ENCODE peak calls at places on chromosome 20, in seven cellular contexts. One of them, this sample, is unnamed.

GRCh38 chr20:10585308-10585707 is 88.5 kb downstream of the JAG1 start:
- DNase-seq in stimulated activated naive B cell treated with anti-CD40 and anti-IgM and Interleukin-4, amounts not matched to agents 10 μg/mL and 1 μg/mL and 100 μg/mL, for 72 hours: no peak
- DNase-seq in left ventricle myocardium inferior: no peak
- DNase-seq in activated B cell treated with CpG ODN at 0.5 μM for 24 hours: no peak
- DNase-seq in C1 segment of cervical spinal cord: no peak
- DNase-seq in ACHN: no peak
- DNase-seq in prostate gland: no peak
- DNase-seq in this sample: no peak

GRCh38 chr20:35601990-35602389 is 13.6 kb upstream of the SPAG4 start:
- DNase-seq in prostate gland: no peak
- DNase-seq in left ventricle myocardium inferior: no peak
- DNase-seq in C1 segment of cervical spinal cord: no peak
- DNase-seq in ACHN: no peak
- DNase-seq in stimulated activated naive B cell treated with anti-CD40 and anti-IgM and Interleukin-4, amounts not matched to agents 10 μg/mL and 1 μg/mL and 100 μg/mL, for 72 hours: no peak
- DNase-seq in activated B cell treated with CpG ODN at 0.5 μM for 24 hours: no peak
- DNase-seq in this sample: peak; percentile 23

GRCh38 chr20:50187403-50188051 is 3.1 kb upstream of the CEBPB start:
- DNase-seq in C1 segment of cervical spinal cord: no peak
- DNase-seq in prostate gland: peak; percentile 45
- DNase-seq in ACHN: peak; percentile 31
- DNase-seq in activated B cell treated with CpG ODN at 0.5 μM for 24 hours: no peak
- DNase-seq in left ventricle myocardium inferior: no peak
- DNase-seq in stimulated activated naive B cell treated with anti-CD40 and anti-IgM and Interleukin-4, amounts not matched to agents 10 μg/mL and 1 μg/mL and 100 μg/mL, for 72 hours: no peak
- DNase-seq in this sample: no peak

GRCh38 chr20:47970282-47970903 is 185.1 kb upstream of the SULF2 start:
- DNase-seq in left ventricle myocardium inferior: no peak
- DNase-seq in stimulated activated naive B cell treated with anti-CD40 and anti-IgM and Interleukin-4, amounts not matched to agents 10 μg/mL and 1 μg/mL and 100 μg/mL, for 72 hours: no peak
- DNase-seq in prostate gland: no peak
- DNase-seq in C1 segment of cervical spinal cord: no peak
- DNase-seq in activated B cell treated with CpG ODN at 0.5 μM for 24 hours: no peak
- DNase-seq in ACHN: peak; percentile 7
- DNase-seq in this sample: no peak

GRCh38 chr20:48965189-48965910 is 43.8 kb downstream of the ARFGEF2 start:
- DNase-seq in activated B cell treated with CpG ODN at 0.5 μM for 24 hours: no peak
- DNase-seq in C1 segment of cervical spinal cord: no peak
- DNase-seq in left ventricle myocardium inferior: no peak
- DNase-seq in stimulated activated naive B cell treated with anti-CD40 and anti-IgM and Interleukin-4, amounts not matched to agents 10 μg/mL and 1 μg/mL and 100 μg/mL, for 72 hours: no peak
- DNase-seq in prostate gland: no peak
- DNase-seq in ACHN: no peak
- DNase-seq in this sample: no peak

GRCh38 chr20:41138217-41138526 is 829 bp downstream of the PLCG1 start:
- DNase-seq in prostate gland: no peak
- DNase-seq in activated B cell treated with CpG ODN at 0.5 μM for 24 hours: no peak
- DNase-seq in stimulated activated naive B cell treated with anti-CD40 and anti-IgM and Interleukin-4, amounts not matched to agents 10 μg/mL and 1 μg/mL and 100 μg/mL, for 72 hours: no peak
- DNase-seq in left ventricle myocardium inferior: no peak
- DNase-seq in C1 segment of cervical spinal cord: no peak
- DNase-seq in ACHN: no peak
- DNase-seq in this sample: no peak

GRCh38 chr20:50336631-50337030 is 146.0 kb downstream of the CEBPB start:
- DNase-seq in prostate gland: no peak
- DNase-seq in ACHN: no peak
- DNase-seq in C1 segment of cervical spinal cord: no peak
- DNase-seq in stimulated activated naive B cell treated with anti-CD40 and anti-IgM and Interleukin-4, amounts not matched to agents 10 μg/mL and 1 μg/mL and 100 μg/mL, for 72 hours: no peak
- DNase-seq in activated B cell treated with CpG ODN at 0.5 μM for 24 hours: no peak
- DNase-seq in left ventricle myocardium inferior: no peak
- DNase-seq in this sample: no peak

GRCh38 chr20:58702161-58702510 is 9.5 kb downstream of the NPEPL1 start:
- DNase-seq in ACHN: no peak
- DNase-seq in left ventricle myocardium inferior: no peak
- DNase-seq in C1 segment of cervical spinal cord: no peak
- DNase-seq in prostate gland: no peak
- DNase-seq in activated B cell treated with CpG ODN at 0.5 μM for 24 hours: peak; percentile 8
- DNase-seq in stimulated activated naive B cell treated with anti-CD40 and anti-IgM and Interleukin-4, amounts not matched to agents 10 μg/mL and 1 μg/mL and 100 μg/mL, for 72 hours: no peak
- DNase-seq in this sample: no peak

GRCh38 chr20:31653573-31653972 is 15.9 kb downstream of the COX4I2 start:
- DNase-seq in stimulated activated naive B cell treated with anti-CD40 and anti-IgM and Interleukin-4, amounts not matched to agents 10 μg/mL and 1 μg/mL and 100 μg/mL, for 72 hours: no peak
- DNase-seq in prostate gland: no peak
- DNase-seq in left ventricle myocardium inferior: no peak
- DNase-seq in C1 segment of cervical spinal cord: no peak
- DNase-seq in activated B cell treated with CpG ODN at 0.5 μM for 24 hours: no peak
- DNase-seq in ACHN: no peak
- DNase-seq in this sample: no peak

GRCh38 chr20:3616250-3616649 is 46.9 kb downstream of the GFRA4 start:
- DNase-seq in activated B cell treated with CpG ODN at 0.5 μM for 24 hours: no peak
- DNase-seq in stimulated activated naive B cell treated with anti-CD40 and anti-IgM and Interleukin-4, amounts not matched to agents 10 μg/mL and 1 μg/mL and 100 μg/mL, for 72 hours: no peak
- DNase-seq in prostate gland: peak; percentile 11
- DNase-seq in ACHN: no peak
- DNase-seq in C1 segment of cervical spinal cord: no peak
- DNase-seq in left ventricle myocardium inferior: peak; percentile 42
- DNase-seq in this sample: no peak

GRCh38 chr20:36881331-36881730 is 5.4 kb downstream of the TLDC2 start:
- DNase-seq in ACHN: no peak
- DNase-seq in activated B cell treated with CpG ODN at 0.5 μM for 24 hours: no peak
- DNase-seq in left ventricle myocardium inferior: no peak
- DNase-seq in prostate gland: no peak
- DNase-seq in C1 segment of cervical spinal cord: no peak
- DNase-seq in stimulated activated naive B cell treated with anti-CD40 and anti-IgM and Interleukin-4, amounts not matched to agents 10 μg/mL and 1 μg/mL and 100 μg/mL, for 72 hours: no peak
- DNase-seq in this sample: no peak

GRCh38 chr20:63782051-63782471 is 42.5 kb downstream of the SLC2A4RG start:
- DNase-seq in stimulated activated naive B cell treated with anti-CD40 and anti-IgM and Interleukin-4, amounts not matched to agents 10 μg/mL and 1 μg/mL and 100 μg/mL, for 72 hours: no peak
- DNase-seq in ACHN: no peak
- DNase-seq in prostate gland: no peak
- DNase-seq in left ventricle myocardium inferior: no peak
- DNase-seq in C1 segment of cervical spinal cord: no peak
- DNase-seq in activated B cell treated with CpG ODN at 0.5 μM for 24 hours: no peak
- DNase-seq in this sample: no peak

GRCh38 chr20:31881945-31882344 is 11.5 kb downstream of the TTLL9 start:
- DNase-seq in activated B cell treated with CpG ODN at 0.5 μM for 24 hours: no peak
- DNase-seq in prostate gland: no peak
- DNase-seq in left ventricle myocardium inferior: no peak
- DNase-seq in C1 segment of cervical spinal cord: no peak
- DNase-seq in ACHN: no peak
- DNase-seq in stimulated activated naive B cell treated with anti-CD40 and anti-IgM and Interleukin-4, amounts not matched to agents 10 μg/mL and 1 μg/mL and 100 μg/mL, for 72 hours: no peak
- DNase-seq in this sample: no peak

GRCh38 chr20:50578061-50578777 is 68.0 kb downstream of the PTPN1 start:
- DNase-seq in prostate gland: no peak
- DNase-seq in C1 segment of cervical spinal cord: no peak
- DNase-seq in ACHN: no peak
- DNase-seq in stimulated activated naive B cell treated with anti-CD40 and anti-IgM and Interleukin-4, amounts not matched to agents 10 μg/mL and 1 μg/mL and 100 μg/mL, for 72 hours: no peak
- DNase-seq in left ventricle myocardium inferior: no peak
- DNase-seq in activated B cell treated with CpG ODN at 0.5 μM for 24 hours: no peak
- DNase-seq in this sample: no peak

GRCh38 chr20:50815162-50815989 is 20.5 kb downstream of the BCAS4 start:
- DNase-seq in ACHN: no peak
- DNase-seq in left ventricle myocardium inferior: no peak
- DNase-seq in C1 segment of cervical spinal cord: no peak
- DNase-seq in prostate gland: no peak
- DNase-seq in stimulated activated naive B cell treated with anti-CD40 and anti-IgM and Interleukin-4, amounts not matched to agents 10 μg/mL and 1 μg/mL and 100 μg/mL, for 72 hours: no peak
- DNase-seq in activated B cell treated with CpG ODN at 0.5 μM for 24 hours: no peak
- DNase-seq in this sample: no peak

GRCh38 chr20:38277285-38277684 is 16.8 kb upstream of the KIAA1755 start:
- DNase-seq in stimulated activated naive B cell treated with anti-CD40 and anti-IgM and Interleukin-4, amounts not matched to agents 10 μg/mL and 1 μg/mL and 100 μg/mL, for 72 hours: no peak
- DNase-seq in left ventricle myocardium inferior: no peak
- DNase-seq in C1 segment of cervical spinal cord: no peak
- DNase-seq in ACHN: no peak
- DNase-seq in activated B cell treated with CpG ODN at 0.5 μM for 24 hours: no peak
- DNase-seq in prostate gland: no peak
- DNase-seq in this sample: no peak

GRCh38 chr20:62938105-62938888 is at the start of gene GID8:
- DNase-seq in activated B cell treated with CpG ODN at 0.5 μM for 24 hours: peak; percentile 66
- DNase-seq in left ventricle myocardium inferior: peak; percentile 56
- DNase-seq in stimulated activated naive B cell treated with anti-CD40 and anti-IgM and Interleukin-4, amounts not matched to agents 10 μg/mL and 1 μg/mL and 100 μg/mL, for 72 hours: no peak
- DNase-seq in C1 segment of cervical spinal cord: no peak
- DNase-seq in prostate gland: peak; percentile 22
- DNase-seq in ACHN: peak; percentile 49
- DNase-seq in this sample: peak; percentile 77

GRCh38 chr20:63530788-63531160 is 6.4 kb downstream of the PTK6 start:
- DNase-seq in stimulated activated naive B cell treated with anti-CD40 and anti-IgM and Interleukin-4, amounts not matched to agents 10 μg/mL and 1 μg/mL and 100 μg/mL, for 72 hours: no peak
- DNase-seq in C1 segment of cervical spinal cord: no peak
- DNase-seq in activated B cell treated with CpG ODN at 0.5 μM for 24 hours: no peak
- DNase-seq in ACHN: no peak
- DNase-seq in prostate gland: no peak
- DNase-seq in left ventricle myocardium inferior: no peak
- DNase-seq in this sample: no peak

GRCh38 chr20:15618912-15619311 is 954.3 kb downstream of the KIF16B start:
- DNase-seq in left ventricle myocardium inferior: no peak
- DNase-seq in stimulated activated naive B cell treated with anti-CD40 and anti-IgM and Interleukin-4, amounts not matched to agents 10 μg/mL and 1 μg/mL and 100 μg/mL, for 72 hours: no peak
- DNase-seq in activated B cell treated with CpG ODN at 0.5 μM for 24 hours: no peak
- DNase-seq in ACHN: no peak
- DNase-seq in C1 segment of cervical spinal cord: no peak
- DNase-seq in prostate gland: no peak
- DNase-seq in this sample: no peak

GRCh38 chr20:47152078-47152477 is 204.4 kb downstream of the ZMYND8 start:
- DNase-seq in C1 segment of cervical spinal cord: no peak
- DNase-seq in left ventricle myocardium inferior: no peak
- DNase-seq in prostate gland: no peak
- DNase-seq in activated B cell treated with CpG ODN at 0.5 μM for 24 hours: no peak
- DNase-seq in ACHN: no peak
- DNase-seq in stimulated activated naive B cell treated with anti-CD40 and anti-IgM and Interleukin-4, amounts not matched to agents 10 μg/mL and 1 μg/mL and 100 μg/mL, for 72 hours: no peak
- DNase-seq in this sample: no peak

GRCh38 chr20:44143896-44144295 is 43.1 kb downstream of the JPH2 start:
- DNase-seq in stimulated activated naive B cell treated with anti-CD40 and anti-IgM and Interleukin-4, amounts not matched to agents 10 μg/mL and 1 μg/mL and 100 μg/mL, for 72 hours: no peak
- DNase-seq in prostate gland: no peak
- DNase-seq in C1 segment of cervical spinal cord: no peak
- DNase-seq in left ventricle myocardium inferior: no peak
- DNase-seq in ACHN: no peak
- DNase-seq in activated B cell treated with CpG ODN at 0.5 μM for 24 hours: no peak
- DNase-seq in this sample: no peak

GRCh38 chr20:62737971-62738881 is 29.6 kb downstream of the NTSR1 start:
- DNase-seq in prostate gland: no peak
- DNase-seq in left ventricle myocardium inferior: peak; percentile 9
- DNase-seq in ACHN: no peak
- DNase-seq in stimulated activated naive B cell treated with anti-CD40 and anti-IgM and Interleukin-4, amounts not matched to agents 10 μg/mL and 1 μg/mL and 100 μg/mL, for 72 hours: no peak
- DNase-seq in C1 segment of cervical spinal cord: no peak
- DNase-seq in activated B cell treated with CpG ODN at 0.5 μM for 24 hours: no peak
- DNase-seq in this sample: no peak

GRCh38 chr20:21513881-21514540 is at the start of gene NKX2-2:
- DNase-seq in stimulated activated naive B cell treated with anti-CD40 and anti-IgM and Interleukin-4, amounts not matched to agents 10 μg/mL and 1 μg/mL and 100 μg/mL, for 72 hours: no peak
- DNase-seq in ACHN: no peak
- DNase-seq in activated B cell treated with CpG ODN at 0.5 μM for 24 hours: no peak
- DNase-seq in prostate gland: no peak
- DNase-seq in C1 segment of cervical spinal cord: no peak
- DNase-seq in left ventricle myocardium inferior: no peak
- DNase-seq in this sample: peak; percentile 64

GRCh38 chr20:17616480-17617211 is 46.8 kb downstream of the DSTN start:
- DNase-seq in activated B cell treated with CpG ODN at 0.5 μM for 24 hours: peak; percentile 13
- DNase-seq in stimulated activated naive B cell treated with anti-CD40 and anti-IgM and Interleukin-4, amounts not matched to agents 10 μg/mL and 1 μg/mL and 100 μg/mL, for 72 hours: no peak
- DNase-seq in left ventricle myocardium inferior: no peak
- DNase-seq in ACHN: no peak
- DNase-seq in C1 segment of cervical spinal cord: no peak
- DNase-seq in prostate gland: no peak
- DNase-seq in this sample: peak; percentile 8

GRCh38 chr20:49957487-49957938 is 21.3 kb downstream of the RNF114 start:
- DNase-seq in stimulated activated naive B cell treated with anti-CD40 and anti-IgM and Interleukin-4, amounts not matched to agents 10 μg/mL and 1 μg/mL and 100 μg/mL, for 72 hours: no peak
- DNase-seq in left ventricle myocardium inferior: no peak
- DNase-seq in prostate gland: no peak
- DNase-seq in ACHN: no peak
- DNase-seq in C1 segment of cervical spinal cord: no peak
- DNase-seq in activated B cell treated with CpG ODN at 0.5 μM for 24 hours: no peak
- DNase-seq in this sample: no peak

GRCh38 chr20:19880256-19881079 is 122.4 kb downstream of the RIN2 start:
- DNase-seq in C1 segment of cervical spinal cord: no peak
- DNase-seq in activated B cell treated with CpG ODN at 0.5 μM for 24 hours: no peak
- DNase-seq in stimulated activated naive B cell treated with anti-CD40 and anti-IgM and Interleukin-4, amounts not matched to agents 10 μg/mL and 1 μg/mL and 100 μg/mL, for 72 hours: no peak
- DNase-seq in prostate gland: peak; percentile 20
- DNase-seq in ACHN: peak; percentile 87
- DNase-seq in left ventricle myocardium inferior: no peak
- DNase-seq in this sample: no peak

GRCh38 chr20:3227511-3227910 is 11.5 kb downstream of the SLC4A11 start:
- DNase-seq in activated B cell treated with CpG ODN at 0.5 μM for 24 hours: no peak
- DNase-seq in C1 segment of cervical spinal cord: no peak
- DNase-seq in prostate gland: no peak
- DNase-seq in ACHN: no peak
- DNase-seq in left ventricle myocardium inferior: no peak
- DNase-seq in stimulated activated naive B cell treated with anti-CD40 and anti-IgM and Interleukin-4, amounts not matched to agents 10 μg/mL and 1 μg/mL and 100 μg/mL, for 72 hours: no peak
- DNase-seq in this sample: no peak

GRCh38 chr20:57250607-57251343 is 15.7 kb downstream of the BMP7 start:
- DNase-seq in activated B cell treated with CpG ODN at 0.5 μM for 24 hours: no peak
- DNase-seq in stimulated activated naive B cell treated with anti-CD40 and anti-IgM and Interleukin-4, amounts not matched to agents 10 μg/mL and 1 μg/mL and 100 μg/mL, for 72 hours: no peak
- DNase-seq in prostate gland: no peak
- DNase-seq in ACHN: no peak
- DNase-seq in C1 segment of cervical spinal cord: no peak
- DNase-seq in left ventricle myocardium inferior: no peak
- DNase-seq in this sample: no peak

GRCh38 chr20:1225729-1226313 is at the start of gene RAD21L1:
- DNase-seq in prostate gland: peak; percentile 70
- DNase-seq in stimulated activated naive B cell treated with anti-CD40 and anti-IgM and Interleukin-4, amounts not matched to agents 10 μg/mL and 1 μg/mL and 100 μg/mL, for 72 hours: peak; percentile 53
- DNase-seq in left ventricle myocardium inferior: peak; percentile 77
- DNase-seq in C1 segment of cervical spinal cord: no peak
- DNase-seq in activated B cell treated with CpG ODN at 0.5 μM for 24 hours: peak; percentile 56
- DNase-seq in ACHN: peak; percentile 63
- DNase-seq in this sample: peak; percentile 98

GRCh38 chr20:52191436-52192295 is at the start of gene ZFP64:
- DNase-seq in C1 segment of cervical spinal cord: no peak
- DNase-seq in prostate gland: peak; percentile 75
- DNase-seq in left ventricle myocardium inferior: peak; percentile 78
- DNase-seq in stimulated activated naive B cell treated with anti-CD40 and anti-IgM and Interleukin-4, amounts not matched to agents 10 μg/mL and 1 μg/mL and 100 μg/mL, for 72 hours: peak; percentile 63
- DNase-seq in ACHN: peak; percentile 75
- DNase-seq in activated B cell treated with CpG ODN at 0.5 μM for 24 hours: peak; percentile 76
- DNase-seq in this sample: peak; percentile 89

GRCh38 chr20:61881416-61881815 is 184.3 kb downstream of the TAF4 start:
- DNase-seq in ACHN: no peak
- DNase-seq in C1 segment of cervical spinal cord: no peak
- DNase-seq in stimulated activated naive B cell treated with anti-CD40 and anti-IgM and Interleukin-4, amounts not matched to agents 10 μg/mL and 1 μg/mL and 100 μg/mL, for 72 hours: no peak
- DNase-seq in prostate gland: no peak
- DNase-seq in activated B cell treated with CpG ODN at 0.5 μM for 24 hours: no peak
- DNase-seq in left ventricle myocardium inferior: no peak
- DNase-seq in this sample: no peak

GRCh38 chr20:1263853-1264252 is 2.2 kb upstream of the SNPH start:
- DNase-seq in ACHN: peak; percentile 22
- DNase-seq in stimulated activated naive B cell treated with anti-CD40 and anti-IgM and Interleukin-4, amounts not matched to agents 10 μg/mL and 1 μg/mL and 100 μg/mL, for 72 hours: no peak
- DNase-seq in activated B cell treated with CpG ODN at 0.5 μM for 24 hours: no peak
- DNase-seq in C1 segment of cervical spinal cord: no peak
- DNase-seq in prostate gland: no peak
- DNase-seq in left ventricle myocardium inferior: no peak
- DNase-seq in this sample: no peak

GRCh38 chr20:5395932-5396727 is 79.4 kb upstream of the PROKR2 start:
- DNase-seq in left ventricle myocardium inferior: no peak
- DNase-seq in activated B cell treated with CpG ODN at 0.5 μM for 24 hours: no peak
- DNase-seq in ACHN: peak; percentile 28
- DNase-seq in stimulated activated naive B cell treated with anti-CD40 and anti-IgM and Interleukin-4, amounts not matched to agents 10 μg/mL and 1 μg/mL and 100 μg/mL, for 72 hours: no peak
- DNase-seq in prostate gland: no peak
- DNase-seq in C1 segment of cervical spinal cord: no peak
- DNase-seq in this sample: no peak